ENCODE peak calls at places on chromosomes 4 and X, in seven cellular contexts. K is MM.1S, Y is IMR-90, C is GM23248, N is PC-3, R is GM12878, Q is HCT116. O is an unnamed sample. For H3K4me1, the result is how much of the 10 kb centered on the place peaks cover.

GRCh38 chr4:187286536-187286935 is 562.9 kb upstream of the FAT1 start:
- DNase-seq in K (no peak), Y (peak), C (no peak), N (no peak), R (no peak), Q (no peak), O (peak)

GRCh38 chr4:133565379-133565778 is 416.3 kb downstream of the PCDH10 start:
- DNase-seq in K (no peak), Y (peak), C (no peak), N (peak), R (no peak), Q (no peak), O (peak)

GRCh38 chrX:40174594-40175415 is 77.0 kb upstream of the BCOR start:
- DNase-seq in K (peak), Y (no peak), C (peak), N (peak), R (no peak), Q (no peak), O (peak)

GRCh38 chrX:70485466-70485865 is 40.8 kb downstream of the DLG3 start:
- DNase-seq in K (no peak), Y (no peak), C (no peak), N (peak), R (no peak), Q (no peak), O (no peak)

GRCh38 chr4:174669278-174669677 is 147.0 kb upstream of the HPGD start:
- DNase-seq in K (no peak), Y (peak), C (peak), N (peak), R (no peak), Q (no peak), O (peak)

GRCh38 chr4:8157944-8158709 is 486 bp downstream of the ABLIM2 start:
- DNase-seq in K (no peak), Y (no peak), C (peak), N (peak), R (no peak), Q (no peak), O (no peak)

GRCh38 chr4:29311231-29311630 is 1408.9 kb upstream of the PCDH7 start:
- DNase-seq in K (no peak), Y (peak), C (no peak), N (no peak), R (no peak), Q (no peak), O (peak)

GRCh38 chr4:78704981-78705757 is 71.0 kb upstream of the BMP2K start:
- DNase-seq in K (no peak), Y (peak), C (peak), N (no peak), R (no peak), Q (no peak), O (peak)

GRCh38 chrX:120302434-120302833 is 8.8 kb downstream of the TMEM255A start:
- DNase-seq in K (peak), Y (no peak), C (no peak), N (no peak), R (peak), Q (no peak), O (no peak)

GRCh38 chrX:101550825-101551767 is 749 bp downstream of the ARMCX1 start:
- DNase-seq in K (no peak), Y (peak), C (peak), N (no peak), R (no peak), Q (no peak), O (peak)

GRCh38 chrX:105752334-105752733 is 70.0 kb upstream of the NRK start:
- DNase-seq in K (peak), Y (no peak), C (no peak), N (no peak), R (no peak), Q (no peak), O (no peak)

GRCh38 chrX:106898462-106898861 is 4.7 kb downstream of the RIPPLY1 start:
- DNase-seq in K (peak), Y (peak), C (peak), N (peak), R (peak), Q (no peak), O (peak)

GRCh38 chr4:83629945-83630684 is 94.2 kb downstream of the GPAT3 start:
- DNase-seq in K (no peak), Y (peak), C (peak), N (peak), R (no peak), Q (no peak), O (peak)

GRCh38 chrX:47311857-47312774 is 58.3 kb upstream of the ZNF157 start:
- DNase-seq in K (no peak), Y (peak), C (peak), N (peak), R (no peak), Q (peak), O (peak)

GRCh38 chr4:41655177-41655576 is 93.3 kb downstream of the PHOX2B start:
- DNase-seq in K (no peak), Y (peak), C (peak), N (peak), R (no peak), Q (no peak), O (peak)

GRCh38 chrX:132071260-132071659 is 48.2 kb downstream of the STK26 start:
- DNase-seq in K (no peak), Y (no peak), C (peak), N (peak), R (no peak), Q (no peak), O (no peak)

DNA sequence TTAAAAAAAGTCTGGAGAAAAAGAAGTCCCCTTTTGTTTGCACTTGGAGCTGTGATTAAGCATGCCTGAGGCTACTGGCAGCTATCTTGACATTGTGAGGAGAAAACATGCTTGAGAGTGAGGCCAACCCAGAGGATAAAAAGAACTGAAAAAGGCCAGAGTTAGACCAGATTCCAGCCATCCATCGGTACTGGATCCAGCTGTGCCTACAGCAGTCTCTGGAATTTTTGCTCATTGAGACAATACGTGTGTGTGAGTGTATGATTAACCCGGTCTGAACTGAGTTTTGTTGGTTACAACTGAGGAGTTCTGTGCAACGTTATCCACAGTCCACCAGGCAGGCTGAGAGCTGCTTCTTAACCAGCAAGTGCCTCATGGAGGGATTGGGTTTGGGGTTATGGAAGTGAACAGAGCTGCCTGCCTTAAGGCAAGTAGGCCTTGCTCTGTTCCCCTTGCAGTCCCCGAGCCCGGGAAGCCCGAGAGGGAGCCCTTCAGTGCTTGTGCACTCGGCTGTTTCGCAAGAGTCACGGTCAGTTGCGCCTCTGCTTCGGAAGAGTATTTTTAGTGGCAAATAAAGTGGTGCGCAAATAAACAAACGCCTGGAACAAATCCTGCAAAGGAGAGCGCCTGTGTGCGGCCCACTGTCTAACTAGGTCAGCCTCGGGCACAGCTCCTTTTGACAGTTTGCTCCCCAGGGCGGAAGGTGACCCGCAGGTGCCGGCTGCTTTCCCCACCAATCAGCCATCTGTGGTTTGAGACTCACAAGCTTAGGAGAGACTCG is 57.1 kb downstream of the LGI2 start:
- DNase-seq in K (no peak), Y (peak), C (peak), N (peak), R (no peak), Q (no peak), O (no peak)
- H3K27ac ChIP-seq in K (no peak), Y (no peak), C (no peak), N (peak), R (no peak), Q (no peak), O (no peak)

DNA sequence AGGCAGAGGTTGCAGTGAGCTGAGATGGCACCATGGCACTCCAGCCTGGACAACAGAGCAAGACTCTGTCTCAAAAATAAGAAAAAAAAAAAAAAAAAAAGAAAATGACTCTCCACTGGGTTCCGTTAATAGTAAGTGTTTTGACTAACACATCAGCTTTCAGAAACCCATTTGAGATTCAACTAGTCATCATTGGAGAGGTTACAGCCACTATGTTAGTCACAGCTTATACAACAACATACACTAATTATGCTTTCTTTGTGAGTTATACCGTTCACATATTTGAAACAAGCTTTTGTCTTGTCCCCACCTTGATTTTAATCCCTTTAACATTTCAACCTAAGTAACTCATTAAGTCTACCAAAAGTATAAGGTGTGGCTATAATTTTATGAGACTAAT is 48.2 kb downstream of the HADH start:
- DNase-seq in K (no peak), Y (no peak), C (peak), N (no peak), R (no peak), Q (no peak), O (no peak)
- H3K4me2 ChIP-seq in K (no peak), Y (no peak), C (no peak), N (no peak), R (no peak), Q (no peak), O (no peak)

DNA sequence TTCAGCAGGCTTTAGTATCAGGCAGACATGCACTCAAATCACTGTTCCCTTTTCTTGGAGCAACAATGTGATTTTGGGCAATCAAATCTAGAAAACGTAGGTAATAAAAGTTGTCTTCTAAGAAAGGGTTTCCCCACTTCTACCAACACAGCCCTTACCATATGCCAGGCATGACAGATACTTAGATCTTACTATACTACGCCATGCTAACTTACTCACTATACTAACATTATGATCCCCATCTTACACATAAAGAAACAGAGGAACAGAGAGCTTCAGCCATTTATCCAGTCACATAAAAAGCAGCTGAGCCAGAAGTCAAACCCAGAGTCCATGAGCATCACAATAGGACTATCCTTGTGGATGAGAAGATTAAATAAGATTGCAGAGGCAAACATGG is 9.2 kb downstream of the TXK start:
- DNase-seq in K (no peak), Y (no peak), C (no peak), N (no peak), R (no peak), Q (no peak), O (no peak)
- H3K4me1 ChIP-seq in K (under half), Y (under half), C (under half), N (under half), R (under half), Q (under half), O (under half)

DNA sequence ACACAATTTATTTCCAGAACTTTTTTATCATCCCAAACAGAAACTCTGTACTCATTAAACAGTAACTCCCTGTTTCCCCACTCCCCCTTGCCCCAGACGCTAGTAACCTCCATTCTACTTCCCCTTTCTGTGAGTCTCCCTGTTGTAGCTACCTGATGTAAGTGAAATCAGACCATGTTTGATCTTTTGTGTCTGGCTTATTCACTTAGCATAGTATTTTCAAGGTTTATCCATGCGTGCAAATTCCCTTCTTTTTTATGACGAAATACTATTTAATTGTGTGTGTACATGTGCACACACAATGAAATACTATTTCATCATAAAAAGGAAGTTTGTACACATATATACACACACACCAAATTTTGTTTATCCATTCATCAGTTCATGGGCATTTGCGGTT is 5.2 kb downstream of the PKD2 start:
- DNase-seq in K (no peak), Y (no peak), C (no peak), N (no peak), R (no peak), Q (no peak), O (no peak)
- H3K27ac ChIP-seq in K (no peak), Y (no peak), C (no peak), N (no peak), R (no peak), Q (no peak), O (no peak)

GRCh38 chr4:126718161-126718560 is 914.6 kb upstream of the INTU start:
- DNase-seq in K (no peak), Y (peak), C (no peak), N (no peak), R (no peak), Q (no peak), O (peak)
- H3K4me2 ChIP-seq in K (no peak), Y (no peak), C (no peak), N (no peak), R (no peak), Q (no peak), O (no peak)

GRCh38 chrX:42237956-42238355 is 314.6 kb upstream of the CASK start:
- DNase-seq in K (no peak), Y (peak), C (no peak), N (no peak), R (no peak), Q (no peak), O (peak)
- H3K4me1 ChIP-seq in K (under half), Y (under half), C (under half), N (under half), R (under half), Q (under half), O (under half)

GRCh38 chrX:18994713-18995112 is 10.8 kb upstream of the PHKA2 start:
- DNase-seq in K (no peak), Y (peak), C (peak), N (peak), R (no peak), Q (no peak), O (peak)
- H3K27ac ChIP-seq in K (no peak), Y (peak), C (peak), N (peak), R (no peak), Q (no peak), O (peak)

DNA sequence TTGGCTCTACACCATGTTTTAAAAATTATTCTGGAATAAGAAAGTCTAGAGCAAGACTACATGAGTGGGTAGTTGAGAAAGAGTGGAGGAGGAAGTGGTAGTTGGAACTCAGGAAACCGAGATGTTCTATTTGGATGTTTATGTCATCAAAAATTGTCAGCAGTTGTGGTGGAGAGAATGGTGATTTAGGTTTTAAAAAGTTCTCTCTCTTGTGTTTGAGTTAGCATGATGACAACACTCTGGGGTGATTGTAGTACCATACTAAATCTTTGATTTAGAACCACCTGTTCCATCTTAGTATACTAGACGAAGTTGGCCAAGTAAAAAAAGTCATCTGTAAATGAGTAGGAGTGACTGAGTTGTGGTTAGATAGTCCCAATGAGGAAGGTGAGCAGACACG is 40.7 kb downstream of the KLHL2 start:
- DNase-seq in K (no peak), Y (no peak), C (no peak), N (no peak), R (no peak), Q (no peak), O (no peak)
- H3K4me2 ChIP-seq in K (no peak), Y (no peak), C (no peak), N (no peak), R (no peak), Q (no peak), O (no peak)

DNA sequence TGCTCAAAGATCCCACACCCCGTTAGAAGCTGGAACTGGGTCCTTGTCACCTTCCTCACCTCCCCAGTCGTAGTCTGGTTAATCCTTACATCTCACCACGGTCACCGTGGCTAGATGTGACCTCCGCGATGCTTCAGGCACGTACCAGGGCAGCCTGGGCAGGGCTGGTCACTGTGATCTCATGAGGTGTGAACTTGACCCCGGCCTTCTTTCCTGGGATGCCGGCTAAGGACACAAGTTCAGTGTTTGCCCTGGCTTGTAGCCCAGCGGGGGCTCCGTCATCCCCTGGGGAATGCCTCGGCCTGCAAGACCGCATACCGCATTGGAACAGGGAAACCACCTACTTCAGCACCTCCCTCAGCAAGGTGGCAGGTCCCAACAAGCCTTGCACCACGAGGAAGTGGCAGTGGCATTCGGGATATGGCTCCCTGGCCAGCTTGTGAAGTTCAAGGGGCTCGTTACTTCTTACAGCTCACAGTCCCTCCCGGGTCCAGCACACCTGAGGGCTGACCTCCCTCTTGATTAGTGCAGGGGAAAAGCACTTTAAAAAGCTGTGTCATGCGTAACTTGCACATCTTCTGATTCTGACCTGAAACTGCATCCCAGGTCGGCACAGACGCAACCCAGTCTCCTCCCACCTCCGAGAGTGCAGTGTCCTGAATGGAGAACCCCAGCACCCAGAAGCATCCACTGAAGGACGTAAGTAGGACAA is 25.9 kb downstream of the NOP14 start:
- DNase-seq in K (no peak), Y (no peak), C (no peak), N (peak), R (peak), Q (peak), O (peak)
- H3K4me1 ChIP-seq in K (under half), Y (under half), C (under half), N (under half), R (under half), Q (under half), O (under half)

O was measured in astrocyte.